ENCODE peak calls at places on chromosomes 3 and 15, in nine cellular contexts. H is HFF-Myc, L is neural progenitor cell, T is GM06990, G is HL-60, C is left ventricle myocardium inferior, F is AG10803, A is upper lobe of right lung, J is glutamatergic neuron. R is an unnamed sample.

GRCh38 chr3:119600732-119601131 is 3.0 kb downstream of the PLA1A start:
- DNase-seq in H (no peak), L (peak), T (peak), G (peak), C (peak), F (no peak), A (peak), J (peak), R (peak)

GRCh38 chr15:96331942-96332853 is 1.7 kb downstream of the NR2F2 start:
- DNase-seq in H (no peak), L (peak), T (no peak), G (peak), C (no peak), F (peak), A (peak), J (no peak), R (peak)

GRCh38 chr3:100042577-100042981 is 71.7 kb downstream of the FILIP1L start:
- DNase-seq in H (no peak), L (no peak), T (no peak), G (no peak), C (no peak), F (peak), A (no peak), J (no peak), R (no peak)

GRCh38 chr15:29089731-29090616 is 179.6 kb downstream of the NSMCE3 start:
- DNase-seq in H (no peak), L (peak), T (no peak), G (no peak), C (no peak), F (no peak), A (no peak), J (no peak), R (peak)

GRCh38 chr15:92803852-92804609 is 96.1 kb upstream of the CHD2 start:
- DNase-seq in H (peak), L (no peak), T (no peak), G (peak), C (peak), F (peak), A (peak), J (no peak), R (peak)

GRCh38 chr3:159899198-159899597 is 89.4 kb upstream of the IL12A start:
- DNase-seq in H (no peak), L (no peak), T (no peak), G (peak), C (no peak), F (no peak), A (no peak), J (no peak), R (no peak)

GRCh38 chr3:156135921-156136655 is 15.7 kb downstream of the KCNAB1 start:
- DNase-seq in H (no peak), L (peak), T (no peak), G (no peak), C (no peak), F (no peak), A (no peak), J (peak), R (no peak)

GRCh38 chr15:98565566-98565965 is 82.8 kb upstream of the IGF1R start:
- DNase-seq in H (no peak), L (no peak), T (no peak), G (no peak), C (no peak), F (no peak), A (no peak), J (no peak), R (no peak)

GRCh38 chr3:158725348-158725966 is 6.8 kb downstream of the RARRES1 start:
- DNase-seq in H (peak), L (no peak), T (no peak), G (no peak), C (no peak), F (peak), A (no peak), J (no peak), R (no peak)

GRCh38 chr3:138296639-138297038 is 33.0 kb downstream of the NME9 start:
- DNase-seq in H (no peak), L (no peak), T (no peak), G (no peak), C (no peak), F (no peak), A (no peak), J (no peak), R (peak)

GRCh38 chr3:72887723-72888545 is at the start of gene GXYLT2:
- DNase-seq in H (no peak), L (peak), T (peak), G (peak), C (peak), F (peak), A (peak), J (peak), R (peak)

GRCh38 chr3:87218560-87218959 is 8.5 kb upstream of the CHMP2B start:
- DNase-seq in H (no peak), L (no peak), T (no peak), G (no peak), C (no peak), F (no peak), A (no peak), J (no peak), R (no peak)

GRCh38 chr3:122312826-122313225 is 12.2 kb upstream of the CSTA start:
- DNase-seq in H (no peak), L (no peak), T (no peak), G (peak), C (no peak), F (no peak), A (no peak), J (no peak), R (no peak)

GRCh38 chr15:68187559-68187958 is 17.6 kb downstream of the CALML4 start:
- DNase-seq in H (peak), L (no peak), T (no peak), G (no peak), C (peak), F (peak), A (no peak), J (no peak), R (no peak)

GRCh38 chr15:27070816-27071215 is 99.8 kb downstream of the GABRG3 start:
- DNase-seq in H (no peak), L (no peak), T (no peak), G (no peak), C (no peak), F (no peak), A (no peak), J (no peak), R (no peak)

DNA sequence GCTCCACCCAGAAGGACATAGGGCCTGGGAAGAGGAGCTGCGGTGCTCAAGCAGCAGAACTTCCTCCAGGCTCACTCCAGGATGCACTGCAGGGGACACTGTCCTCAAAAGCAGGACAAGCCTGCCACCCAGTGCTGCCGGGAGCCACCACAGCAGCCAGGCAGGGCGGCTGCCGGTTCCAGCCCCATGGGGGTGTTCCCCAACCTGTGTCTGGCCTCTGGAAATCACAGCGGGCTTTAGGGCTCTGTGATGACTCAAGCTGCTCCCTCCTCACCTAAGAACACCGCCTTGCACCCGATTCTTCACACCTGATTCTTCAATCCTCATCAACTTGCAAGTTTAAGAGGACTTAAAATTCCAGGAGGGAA is 71.9 kb upstream of the SLC6A11 start:
- DNase-seq in H (no peak), L (peak), T (no peak), G (peak), C (no peak), F (no peak), A (no peak), J (peak), R (no peak)
- TF ChIP-seq CTCF in H (no peak), L (peak), T (peak), G (peak), C (peak), F (no peak), A (no peak), J (no peak), R (no peak)

GRCh38 chr3:41198046-41198445 is 1.3 kb upstream of the CTNNB1 start:
- DNase-seq in H (no peak), L (no peak), T (no peak), G (no peak), C (no peak), F (no peak), A (no peak), J (no peak), R (no peak)
- TF ChIP-seq CTCF in H (no peak), L (no peak), T (no peak), G (no peak), C (no peak), F (no peak), A (no peak), J (no peak), R (no peak)

DNA sequence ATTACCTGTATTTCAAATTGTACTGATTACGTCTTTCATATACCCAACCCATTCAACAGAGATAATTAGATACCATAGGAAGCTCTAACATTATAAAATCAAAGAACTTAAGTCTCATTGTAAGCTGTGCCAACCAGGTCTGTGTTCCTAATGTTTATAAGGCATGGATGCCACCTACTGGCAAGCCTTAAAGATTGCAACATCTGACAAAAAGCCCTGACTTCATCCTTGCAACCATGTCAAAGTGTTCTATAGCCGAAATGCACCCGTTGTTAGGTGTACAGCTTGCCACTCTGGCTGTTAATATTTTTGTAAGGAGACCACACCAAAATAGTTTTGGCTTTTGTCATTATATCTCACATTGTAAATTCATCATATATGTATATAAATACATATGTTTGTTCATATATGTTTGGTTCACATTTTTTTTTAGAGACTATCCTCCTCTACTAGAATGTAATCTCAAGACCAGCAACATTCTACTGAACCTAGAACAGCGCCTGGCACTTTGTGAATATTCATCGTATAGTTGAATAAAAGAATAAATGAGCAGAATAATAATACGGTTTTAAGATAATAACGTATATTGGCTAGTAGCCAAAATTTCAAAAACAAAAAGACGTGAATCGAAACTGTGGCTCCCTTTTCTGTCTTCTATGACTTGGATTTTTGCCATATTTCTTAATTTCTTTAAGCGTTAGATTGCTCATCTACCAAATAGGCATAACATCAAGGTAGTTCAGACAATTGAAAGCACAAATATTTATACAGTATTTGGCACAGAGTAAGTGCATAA is 258.1 kb downstream of the TBL1XR1 start:
- DNase-seq in H (peak), L (peak), T (peak), G (peak), C (no peak), F (peak), A (no peak), J (no peak), R (peak)
- TF ChIP-seq CTCF in H (peak), L (peak), T (peak), G (peak), C (peak), F (peak), A (peak), J (peak), R (peak)

GRCh38 chr3:12194209-12194608 is 35.5 kb upstream of the TIMP4 start:
- DNase-seq in H (peak), L (no peak), T (peak), G (peak), C (no peak), F (peak), A (no peak), J (no peak), R (no peak)

GRCh38 chr3:12193485-12194165 is 34.9 kb upstream of the TIMP4 start:
- DNase-seq in H (peak), L (no peak), T (peak), G (peak), C (no peak), F (peak), A (no peak), J (no peak), R (peak)

GRCh38 chr3:12195231-12195630 is 36.5 kb upstream of the TIMP4 start:
- DNase-seq in H (no peak), L (no peak), T (no peak), G (no peak), C (no peak), F (peak), A (no peak), J (no peak), R (no peak)

GRCh38 chr3:12192655-12193484 is 34.2 kb upstream of the TIMP4 start:
- DNase-seq in H (no peak), L (no peak), T (no peak), G (no peak), C (no peak), F (no peak), A (no peak), J (no peak), R (no peak)

GRCh38 chr3:12194669-12195161 is 36.0 kb upstream of the TIMP4 start:
- DNase-seq in H (no peak), L (no peak), T (peak), G (peak), C (no peak), F (peak), A (no peak), J (no peak), R (peak)
- TF ChIP-seq CTCF in H (no peak), L (peak), T (peak), G (no peak), C (no peak), F (peak), A (no peak), J (no peak), R (peak)

R was measured in GM13976.